ENCODE peak calls at places on chromosomes 3 and 15, in four cellular contexts. L is activated CD4-positive, alpha-beta T cell treated with anti-CD3 and anti-CD28 coated beads for 24 hours; N is mammary epithelial cell; K is T-cell. S is an unnamed sample.

GRCh38 chr3:186782542-186783069 is 771 bp upstream of the EIF4A2 start:
- DNase-seq in L (no peak), N (no peak), K (no peak), S (no peak)

GRCh38 chr15:63860161-63860954 is 26.6 kb upstream of the HERC1 start:
- DNase-seq in L (peak), N (no peak), K (peak), S (no peak)

GRCh38 chr3:186314896-186315295 is 47.1 kb downstream of the DGKG start:
- DNase-seq in L (no peak), N (no peak), K (no peak), S (no peak)

GRCh38 chr15:29740692-29741311 is 81.5 kb downstream of the TJP1 start:
- DNase-seq in L (no peak), N (no peak), K (no peak), S (no peak)

GRCh38 chr15:66293419-66294156 is at the start of gene DIS3L:
- DNase-seq in L (peak), N (peak), K (peak), S (no peak)

GRCh38 chr3:125212096-125212508 is 446 bp downstream of the SLC12A8 start:
- DNase-seq in L (no peak), N (no peak), K (no peak), S (peak)

GRCh38 chr15:77430213-77430612 is 9.5 kb downstream of the HMG20A start:
- DNase-seq in L (no peak), N (no peak), K (no peak), S (no peak)

GRCh38 chr3:15152166-15152565 is 53.2 kb upstream of the RBSN start:
- DNase-seq in L (no peak), N (no peak), K (no peak), S (no peak)

GRCh38 chr15:42140383-42141070 is 15.9 kb downstream of the PLA2G4F start:
- DNase-seq in L (no peak), N (no peak), K (no peak), S (no peak)

GRCh38 chr3:127121221-127121647 is 71.7 kb upstream of the PRR23E start:
- DNase-seq in L (no peak), N (no peak), K (no peak), S (no peak)

GRCh38 chr15:89898628-89899302 is 5.0 kb upstream of the AP3S2 start:
- DNase-seq in L (no peak), N (peak), K (peak), S (peak)

GRCh38 chr15:47715856-47716445 is 1.4 kb upstream of the SEMA6D start:
- DNase-seq in L (no peak), N (no peak), K (no peak), S (no peak)

GRCh38 chr3:146493221-146493620 is 23.9 kb upstream of the PLSCR2 start:
- DNase-seq in L (no peak), N (no peak), K (no peak), S (no peak)

GRCh38 chr3:45962033-45962432 is 18.8 kb downstream of the CXCR6 start:
- DNase-seq in L (no peak), N (no peak), K (no peak), S (no peak)

GRCh38 chr3:23685484-23686258 is 120.1 kb upstream of the UBE2E1 start:
- DNase-seq in L (no peak), N (peak), K (no peak), S (no peak)

GRCh38 chr3:18044191-18044590 is 301.8 kb upstream of the TBC1D5 start:
- DNase-seq in L (no peak), N (no peak), K (no peak), S (no peak)

GRCh38 chr15:63234479-63234878 is 42.9 kb upstream of the APH1B start:
- DNase-seq in L (no peak), N (peak), K (no peak), S (no peak)

GRCh38 chr15:41827880-41828746 is at the start of gene JMJD7:
- DNase-seq in L (peak), N (peak), K (peak), S (peak)

GRCh38 chr3:191882289-191882688 is 421.3 kb downstream of the PYDC2 start:
- DNase-seq in L (no peak), N (peak), K (no peak), S (no peak)

GRCh38 chr3:179432021-179432420 is 19.2 kb downstream of the GNB4 start:
- DNase-seq in L (no peak), N (no peak), K (no peak), S (no peak)

GRCh38 chr15:66587020-66587419 is 21.2 kb upstream of the LCTL start:
- DNase-seq in L (no peak), N (no peak), K (no peak), S (no peak)

GRCh38 chr3:55491296-55491816 is 4.2 kb upstream of the WNT5A start:
- DNase-seq in L (no peak), N (peak), K (no peak), S (no peak)

GRCh38 chr3:50221051-50221412 is 15.0 kb upstream of the GNAI2 start:
- DNase-seq in L (no peak), N (no peak), K (no peak), S (no peak)

GRCh38 chr3:129230311-129231019 is 18.9 kb upstream of the COPG1 start:
- DNase-seq in L (no peak), N (peak), K (no peak), S (no peak)

GRCh38 chr3:174862101-174862500 is 3.0 kb downstream of the NAALADL2 start:
- DNase-seq in L (no peak), N (peak), K (no peak), S (peak)

GRCh38 chr3:98532709-98533571 is 1.2 kb downstream of the GPR15 start:
- DNase-seq in L (no peak), N (no peak), K (no peak), S (no peak)

GRCh38 chr3:192901435-192901834 is 16.2 kb downstream of the MB21D2 start:
- DNase-seq in L (no peak), N (peak), K (no peak), S (no peak)

S was measured in H1.